ENCODE peak calls at places on chromosomes 11 and 22, in nine cellular contexts. One of them, this sample, is unnamed.

GRCh38 chr22:46749682-46750529 is 11.9 kb upstream of the CERK start:
- DNase-seq in ureter: no peak
- DNase-seq in kidney glomerular epithelial cell: no peak
- DNase-seq in AG09309: no peak
- DNase-seq in T-cell: no peak
- DNase-seq in SW 1271: no peak
- DNase-seq in RCC 7860: no peak
- DNase-seq in trophoblast cell: peak
- DNase-seq in RPMI7951: no peak
- DNase-seq in this sample: peak

GRCh38 chr11:16239130-16240105 is 116.9 kb downstream of the SOX6 start:
- DNase-seq in RCC 7860: no peak
- DNase-seq in T-cell: no peak
- DNase-seq in trophoblast cell: no peak
- DNase-seq in RPMI7951: no peak
- DNase-seq in kidney glomerular epithelial cell: no peak
- DNase-seq in SW 1271: no peak
- DNase-seq in ureter: no peak
- DNase-seq in AG09309: no peak
- DNase-seq in this sample: no peak

GRCh38 chr11:4839851-4840549 is 9.0 kb downstream of the OR51S1 start:
- DNase-seq in kidney glomerular epithelial cell: no peak
- DNase-seq in AG09309: no peak
- DNase-seq in RPMI7951: no peak
- DNase-seq in T-cell: no peak
- DNase-seq in SW 1271: no peak
- DNase-seq in trophoblast cell: no peak
- DNase-seq in RCC 7860: no peak
- DNase-seq in ureter: no peak
- DNase-seq in this sample: no peak

GRCh38 chr11:1049911-1050580 is 13.5 kb upstream of the MUC6 start:
- DNase-seq in SW 1271: no peak
- DNase-seq in ureter: no peak
- DNase-seq in kidney glomerular epithelial cell: no peak
- DNase-seq in trophoblast cell: no peak
- DNase-seq in RPMI7951: no peak
- DNase-seq in AG09309: no peak
- DNase-seq in T-cell: no peak
- DNase-seq in RCC 7860: no peak
- DNase-seq in this sample: no peak

GRCh38 chr22:38104084-38104483 is 6.4 kb downstream of the BAIAP2L2 start:
- DNase-seq in RPMI7951: no peak
- DNase-seq in RCC 7860: no peak
- DNase-seq in trophoblast cell: peak
- DNase-seq in T-cell: no peak
- DNase-seq in AG09309: no peak
- DNase-seq in ureter: no peak
- DNase-seq in kidney glomerular epithelial cell: no peak
- DNase-seq in SW 1271: peak
- DNase-seq in this sample: no peak

GRCh38 chr11:117669062-117669461 is 128.0 kb downstream of the DSCAML1 start:
- DNase-seq in RPMI7951: no peak
- DNase-seq in RCC 7860: no peak
- DNase-seq in ureter: no peak
- DNase-seq in T-cell: no peak
- DNase-seq in SW 1271: no peak
- DNase-seq in trophoblast cell: no peak
- DNase-seq in AG09309: no peak
- DNase-seq in kidney glomerular epithelial cell: no peak
- DNase-seq in this sample: no peak

GRCh38 chr22:25083414-25084166 is 116.1 kb upstream of the CRYBB3 start:
- DNase-seq in RCC 7860: no peak
- DNase-seq in ureter: no peak
- DNase-seq in AG09309: no peak
- DNase-seq in SW 1271: no peak
- DNase-seq in trophoblast cell: peak
- DNase-seq in RPMI7951: no peak
- DNase-seq in kidney glomerular epithelial cell: no peak
- DNase-seq in T-cell: no peak
- DNase-seq in this sample: no peak

GRCh38 chr11:117097567-117098268 is 510 bp downstream of the SIK3 start:
- DNase-seq in kidney glomerular epithelial cell: no peak
- DNase-seq in ureter: peak
- DNase-seq in AG09309: no peak
- DNase-seq in SW 1271: no peak
- DNase-seq in trophoblast cell: peak
- DNase-seq in T-cell: peak
- DNase-seq in RCC 7860: no peak
- DNase-seq in RPMI7951: peak
- DNase-seq in this sample: no peak

GRCh38 chr11:19829109-19829790 is 116.6 kb downstream of the NAV2 start:
- DNase-seq in trophoblast cell: no peak
- DNase-seq in kidney glomerular epithelial cell: no peak
- DNase-seq in AG09309: no peak
- DNase-seq in RCC 7860: no peak
- DNase-seq in RPMI7951: no peak
- DNase-seq in T-cell: no peak
- DNase-seq in ureter: peak
- DNase-seq in SW 1271: no peak
- DNase-seq in this sample: no peak

GRCh38 chr11:33802414-33802950 is 28.2 kb upstream of the FBXO3 start:
- DNase-seq in RPMI7951: peak
- DNase-seq in kidney glomerular epithelial cell: peak
- DNase-seq in trophoblast cell: peak
- DNase-seq in AG09309: peak
- DNase-seq in RCC 7860: peak
- DNase-seq in ureter: peak
- DNase-seq in SW 1271: peak
- DNase-seq in T-cell: no peak
- DNase-seq in this sample: no peak

GRCh38 chr11:75635009-75635909 is 33.6 kb downstream of the MAP6 start:
- DNase-seq in RPMI7951: no peak
- DNase-seq in trophoblast cell: no peak
- DNase-seq in T-cell: no peak
- DNase-seq in RCC 7860: no peak
- DNase-seq in ureter: peak
- DNase-seq in kidney glomerular epithelial cell: no peak
- DNase-seq in SW 1271: no peak
- DNase-seq in AG09309: no peak
- DNase-seq in this sample: no peak

This sample was measured in left lobe of liver.